ENCODE peak calls at places on chromosomes 4 and X, in nine cellular contexts. V is GM10248, B is left lung, Z is mammary epithelial cell, N is GM12865, X is RWPE2, E is choroid plexus epithelial cell, C is LNCaP clone FGC, Y is fibroblast of pulmonary artery. Q is an unnamed sample.

GRCh38 chr4:10960386-10960785 is 275.8 kb upstream of the CLNK start:
- DNase-seq in B (no peak), X (no peak), Y (no peak), N (no peak), C (no peak), E (no peak), V (no peak), Z (no peak), Q (no peak)

GRCh38 chrX:39311646-39312045 is 510.4 kb downstream of the MID1IP1 start:
- DNase-seq in Z (no peak), N (no peak), V (no peak), C (no peak), B (no peak), X (no peak), E (no peak), Y (no peak), Q (no peak)

GRCh38 chr4:109234596-109234995 is 67.9 kb downstream of the COL25A1 start:
- DNase-seq in E (no peak), V (no peak), C (no peak), Z (no peak), Y (no peak), N (no peak), X (no peak), B (no peak), Q (no peak)

GRCh38 chr4:3481113-3481531 is 18.0 kb downstream of the DOK7 start:
- DNase-seq in E (no peak), N (no peak), X (no peak), B (no peak), Z (no peak), Y (no peak), V (no peak), C (no peak), Q (no peak)

GRCh38 chr4:118942465-118942864 is 53.8 kb downstream of the SYNPO2 start:
- DNase-seq in Y (peak), X (no peak), B (no peak), N (no peak), C (peak), V (no peak), Z (peak), E (no peak), Q (no peak)

GRCh38 chr4:3807861-3808521 is 41.8 kb downstream of the ADRA2C start:
- DNase-seq in E (no peak), V (no peak), C (no peak), B (no peak), X (no peak), N (no peak), Z (no peak), Y (no peak), Q (no peak)

GRCh38 chr4:76590847-76591281 is 155.8 kb downstream of the SHROOM3 start:
- DNase-seq in N (no peak), E (peak), X (no peak), B (no peak), Y (peak), V (no peak), Z (peak), C (no peak), Q (no peak)

GRCh38 chr4:151484396-151485102 is 75.6 kb downstream of the FHIP1A start:
- DNase-seq in V (no peak), Z (peak), Y (peak), X (no peak), B (no peak), C (no peak), E (peak), N (no peak), Q (no peak)

GRCh38 chrX:117120700-117121099 is 657.9 kb upstream of the CT83 start:
- DNase-seq in X (no peak), Z (no peak), V (no peak), Y (no peak), B (no peak), E (no peak), C (no peak), N (no peak), Q (no peak)

GRCh38 chrX:53260836-53261235 is 20.5 kb downstream of the IQSEC2 start:
- DNase-seq in X (no peak), N (no peak), Z (no peak), E (no peak), Y (no peak), B (no peak), C (no peak), V (no peak), Q (no peak)

GRCh38 chr4:68372588-68372987 is 22.7 kb upstream of the YTHDC1 start:
- DNase-seq in Y (no peak), N (no peak), X (no peak), V (no peak), B (no peak), E (peak), C (no peak), Z (peak), Q (no peak)

GRCh38 chrX:23792861-23793553 is 10.0 kb downstream of the SAT1 start:
- DNase-seq in X (no peak), E (peak), Z (no peak), V (no peak), B (no peak), N (no peak), Y (no peak), C (no peak), Q (no peak)

GRCh38 chrX:51860679-51861078 is 32.7 kb upstream of the MAGED1 start:
- DNase-seq in N (peak), B (no peak), C (no peak), E (peak), Y (peak), X (no peak), V (peak), Z (peak), Q (peak)

DNA sequence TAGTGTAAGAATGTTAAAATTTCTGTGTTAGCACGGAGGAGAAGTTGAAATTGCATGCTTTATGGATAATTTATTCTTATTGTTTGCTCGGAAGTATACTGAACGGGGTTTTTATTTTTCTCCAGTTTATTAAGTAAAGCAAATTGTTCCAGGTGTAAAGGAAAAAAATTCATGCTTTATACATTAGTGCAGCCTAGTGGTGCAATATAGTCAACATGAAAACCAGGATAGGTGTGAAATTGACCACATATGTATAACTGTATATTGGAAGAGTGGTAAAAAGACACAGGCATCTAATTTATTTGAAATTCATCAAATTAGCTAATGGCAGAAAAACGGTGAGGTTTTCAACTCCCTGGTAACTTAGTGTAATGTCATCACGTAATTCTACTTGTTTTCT is 959 bp downstream of the BRS3 start:
- DNase-seq in Y (no peak), V (no peak), E (no peak), Z (no peak), X (no peak), B (no peak), N (no peak), C (no peak), Q (no peak)
- TF ChIP-seq CTCF in Y (no peak), V (no peak), E (no peak), Z (peak), X (peak), B (no peak), N (no peak), C (peak), Q (no peak)

GRCh38 chr4:158410272-158410671 is 111.4 kb upstream of the RXFP1 start:
- DNase-seq in N (no peak), Y (peak), Z (peak), E (peak), X (no peak), C (peak), V (no peak), B (no peak), Q (no peak)
- TF ChIP-seq CTCF in N (no peak), Y (no peak), Z (peak), E (peak), X (peak), C (peak), V (no peak), B (no peak), Q (no peak)

DNA sequence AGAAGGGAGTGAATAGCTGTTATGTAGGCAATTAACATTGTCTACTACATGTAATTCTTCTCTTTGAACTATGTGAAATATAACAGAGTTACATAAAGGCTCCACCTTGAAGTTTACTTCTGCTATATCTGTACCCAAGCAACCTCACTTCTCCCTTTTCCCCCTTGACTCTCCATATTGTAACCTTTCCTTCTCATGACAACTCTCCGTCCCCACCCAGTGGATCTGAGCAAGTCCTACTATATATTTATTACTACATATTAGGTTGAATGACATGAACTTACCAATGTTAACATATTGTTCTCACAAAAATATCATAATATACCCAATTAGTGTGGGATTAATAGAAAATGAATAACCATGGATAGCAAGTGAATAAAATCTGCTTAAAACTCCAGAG is 93.2 kb upstream of the ATP8A1 start:
- DNase-seq in V (no peak), Z (no peak), Y (peak), N (peak), E (no peak), X (no peak), C (peak), B (no peak), Q (peak)
- TF ChIP-seq CTCF in V (peak), Z (no peak), Y (no peak), N (peak), E (no peak), X (peak), C (peak), B (no peak), Q (peak)

DNA sequence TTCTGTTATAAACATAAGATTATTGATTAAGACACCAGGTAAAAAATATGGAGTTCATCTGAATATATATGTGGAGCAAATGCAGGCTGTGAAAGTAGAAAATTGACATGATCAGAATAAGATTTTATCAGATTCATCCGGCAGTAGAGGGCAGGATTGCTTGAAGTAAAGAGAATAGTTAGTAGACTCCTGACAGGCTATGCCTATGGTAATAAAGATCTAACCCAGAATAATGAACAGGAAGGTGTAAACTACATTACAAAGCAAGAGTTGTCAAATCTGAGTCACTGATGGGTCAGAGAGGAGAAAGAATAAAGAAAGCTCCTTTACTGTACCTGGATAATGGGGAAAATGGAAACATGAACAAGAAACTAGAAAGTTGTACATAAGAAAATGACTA is 20.8 kb upstream of the TMEM184C start:
- DNase-seq in Z (peak), X (no peak), N (no peak), Y (no peak), E (peak), B (no peak), V (peak), C (no peak), Q (no peak)
- TF ChIP-seq CTCF in Z (no peak), X (peak), N (no peak), Y (no peak), E (peak), B (no peak), V (peak), C (peak), Q (no peak)

DNA sequence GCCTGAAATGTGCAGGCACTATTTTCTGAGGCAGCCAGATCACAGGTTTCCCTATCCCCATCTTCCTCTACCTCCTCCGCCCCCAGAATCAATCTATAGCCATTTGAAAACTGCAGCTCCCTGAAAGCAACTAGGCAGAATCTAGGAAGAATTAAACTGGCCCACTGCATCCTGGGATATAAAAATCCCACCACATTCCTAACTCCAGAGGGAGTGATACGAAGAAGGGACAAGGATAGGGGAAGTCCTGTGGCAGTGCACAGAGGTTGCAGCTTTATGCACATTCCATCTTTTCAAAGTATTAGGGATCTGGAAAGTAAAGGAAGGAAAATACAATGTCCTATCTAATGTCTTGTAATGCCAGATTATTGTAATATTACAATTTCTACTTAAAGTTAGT is 18.3 kb upstream of the HERC3 start:
- DNase-seq in Y (peak), C (no peak), B (no peak), E (peak), X (no peak), N (no peak), V (no peak), Z (no peak), Q (no peak)
- TF ChIP-seq CTCF in Y (peak), C (no peak), B (no peak), E (peak), X (peak), N (no peak), V (no peak), Z (peak), Q (no peak)

GRCh38 chr4:120290553-120290952 is 223.9 kb upstream of the MAD2L1 start:
- DNase-seq in N (no peak), C (no peak), Y (no peak), V (no peak), B (no peak), Z (no peak), X (no peak), E (no peak), Q (no peak)
- TF ChIP-seq CTCF in N (no peak), C (no peak), Y (no peak), V (no peak), B (no peak), Z (no peak), X (no peak), E (no peak), Q (no peak)

Q was measured in activated CD8-positive, alpha-beta T cell treated with anti-CD3 and anti-CD28 coated beads for 36 hours.